ENCODE peak calls at places on chromosomes 13 and 19, in six cellular contexts. E is foreskin fibroblast, P is lung microvascular endothelial cell, Y is BE2C, J is heart right ventricle, Q is D341Med. L is an unnamed sample.

GRCh38 chr19:57708641-57709354 is at the start of gene ZNF154:
- DNase-seq in Y (no peak), E (peak), Q (peak), P (no peak), J (peak), L (no peak)

GRCh38 chr19:1286451-1286858 is 782 bp downstream of the EFNA2 start:
- DNase-seq in J (no peak), E (no peak), P (no peak), Q (no peak), Y (no peak), L (no peak)

GRCh38 chr19:46489445-46490272 is 6.0 kb downstream of the PNMA8B start:
- DNase-seq in Y (peak), Q (peak), P (peak), J (peak), E (peak), L (no peak)

GRCh38 chr13:35979378-35979911 is 151.7 kb downstream of the DCLK1 start:
- DNase-seq in J (peak), Q (no peak), Y (no peak), E (peak), P (peak), L (peak)

GRCh38 chr13:73329355-73329754 is 270.6 kb downstream of the KLF5 start:
- DNase-seq in E (no peak), P (no peak), Q (no peak), Y (no peak), J (no peak), L (no peak)

GRCh38 chr19:52535831-52536800 is 8.6 kb downstream of the ZNF808 start:
- DNase-seq in E (peak), P (peak), Q (peak), Y (peak), J (peak), L (peak)

GRCh38 chr19:7426986-7427385 is 61.8 kb downstream of the PEX11G start:
- DNase-seq in E (no peak), J (no peak), Y (no peak), P (no peak), Q (no peak), L (no peak)

GRCh38 chr19:40542197-40542859 is 34.3 kb upstream of the SHKBP1 start:
- DNase-seq in E (peak), Y (peak), P (no peak), J (peak), Q (peak), L (no peak)

GRCh38 chr19:10120538-10121198 is 969 bp upstream of the EIF3G start:
- DNase-seq in Y (no peak), P (no peak), E (peak), Q (no peak), J (no peak), L (peak)

GRCh38 chr19:43499042-43499441 is 5.5 kb downstream of the PHLDB3 start:
- DNase-seq in Q (no peak), E (no peak), P (no peak), Y (no peak), J (no peak), L (no peak)

GRCh38 chr13:91349992-91350911 is 2.8 kb downstream of the MIR17HG start:
- DNase-seq in P (no peak), J (no peak), E (no peak), Y (no peak), Q (no peak), L (no peak)

GRCh38 chr19:35117791-35118190 is 2.2 kb downstream of the FXYD3 start:
- DNase-seq in Y (no peak), P (no peak), J (no peak), E (no peak), Q (no peak), L (no peak)

GRCh38 chr13:39244561-39245230 is 206.4 kb downstream of the NHLRC3 start:
- DNase-seq in P (no peak), Q (no peak), Y (no peak), E (no peak), J (no peak), L (no peak)

GRCh38 chr19:17248011-17248776 is 2.5 kb upstream of the NR2F6 start:
- DNase-seq in P (no peak), Q (peak), Y (no peak), E (no peak), J (no peak), L (no peak)

GRCh38 chr19:33064778-33065550 is at the start of gene RHPN2:
- DNase-seq in P (peak), J (peak), E (peak), Y (peak), Q (peak), L (peak)

GRCh38 chr13:79481685-79482052 is 714 bp downstream of the NDFIP2 start:
- DNase-seq in Q (no peak), E (no peak), J (no peak), Y (no peak), P (peak), L (no peak)

GRCh38 chr13:99666146-99666805 is 165.0 kb downstream of the TM9SF2 start:
- DNase-seq in E (no peak), Q (no peak), P (no peak), Y (no peak), J (no peak), L (no peak)

GRCh38 chr13:81133066-81133465 is 792.1 kb upstream of the SPRY2 start:
- DNase-seq in Y (no peak), E (peak), Q (no peak), J (no peak), P (no peak), L (peak)

GRCh38 chr19:36182612-36183454 is 30.6 kb upstream of the COX7A1 start:
- DNase-seq in E (no peak), Q (no peak), Y (no peak), P (no peak), J (no peak), L (no peak)

GRCh38 chr19:2207991-2208860 is 27.9 kb downstream of the PLEKHJ1 start:
- DNase-seq in J (peak), P (peak), E (peak), Q (no peak), Y (peak), L (peak)

GRCh38 chr13:33383724-33384577 is 98.4 kb upstream of the STARD13 start:
- DNase-seq in Y (no peak), P (no peak), J (no peak), E (no peak), Q (no peak), L (no peak)

GRCh38 chr19:34468400-34468799 is 13.2 kb upstream of the WTIP start:
- DNase-seq in P (peak), J (no peak), E (peak), Q (no peak), Y (no peak), L (no peak)

GRCh38 chr19:31386806-31387205 is 37.6 kb upstream of the TSHZ3 start:
- DNase-seq in Y (no peak), J (no peak), E (no peak), P (no peak), Q (no peak), L (no peak)